ENCODE peak calls at places on chromosome 22, in seven cellular contexts. J, C, G, P, E, D and Q are unnamed samples.

GRCh38 chr22:31611065-31611760 is 50.8 kb downstream of the PISD start:
- DNase-seq in P (no peak), J (no peak), C (no peak), G (peak), D (no peak), E (peak), Q (no peak)

GRCh38 chr22:27150530-27150909 is 493.1 kb downstream of the MIAT start:
- DNase-seq in G (no peak), J (no peak), D (no peak), E (no peak), P (no peak), C (no peak), Q (no peak)

GRCh38 chr22:45889093-45889538 is 87.8 kb downstream of the WNT7B start:
- DNase-seq in G (no peak), J (no peak), E (no peak), C (peak), P (no peak), D (no peak), Q (no peak)

GRCh38 chr22:19483481-19484244 is 3.9 kb downstream of the CDC45 start:
- DNase-seq in C (no peak), J (no peak), G (peak), E (no peak), D (no peak), P (no peak), Q (no peak)

GRCh38 chr22:23831261-23831660 is 7.5 kb downstream of the DERL3 start:
- DNase-seq in J (no peak), C (no peak), G (no peak), P (no peak), D (no peak), E (peak), Q (no peak)

GRCh38 chr22:16955081-16955480 is 52.9 kb downstream of the GAB4 start:
- DNase-seq in J (no peak), D (no peak), E (no peak), C (no peak), G (no peak), P (no peak), Q (no peak)

GRCh38 chr22:50720861-50721844 is 16.9 kb upstream of the ACR start:
- DNase-seq in E (no peak), C (no peak), J (no peak), G (no peak), D (peak), P (no peak), Q (no peak)

GRCh38 chr22:34858026-34858425 is 207.9 kb upstream of the ISX start:
- DNase-seq in P (no peak), D (no peak), C (no peak), E (no peak), G (no peak), J (no peak), Q (no peak)

GRCh38 chr22:43946391-43946680 is 8.9 kb upstream of the SAMM50 start:
- DNase-seq in D (no peak), G (no peak), J (no peak), C (no peak), P (no peak), E (no peak), Q (no peak)